ENCODE peak calls at places on chromosomes 2 and 18, in six cellular contexts. U, V, C, K, X and J are unnamed samples.

GRCh38 chr18:22683196-22683676 is 249.9 kb upstream of the RBBP8 start:
- DNase-seq in V (peak; percentile 43), U (peak; percentile 6), C (no peak), X (peak; percentile 68), K (peak; percentile 88), J (no peak)

GRCh38 chr2:215621389-215621788 is 185.5 kb upstream of the FN1 start:
- DNase-seq in V (no peak), X (no peak), K (no peak), C (no peak), U (no peak), J (no peak)

GRCh38 chr2:55168221-55169154 is 63.6 kb downstream of the CLHC1 start:
- DNase-seq in C (no peak), X (no peak), U (peak; percentile 54), K (peak; percentile 76), V (peak; percentile 76), J (no peak)

GRCh38 chr2:191746809-191747208 is 68.9 kb downstream of the NABP1 start:
- DNase-seq in V (no peak), U (no peak), K (no peak), X (no peak), C (no peak), J (no peak)

GRCh38 chr2:212815453-212815852 is 276.9 kb upstream of the ERBB4 start:
- DNase-seq in K (no peak), U (no peak), X (no peak), C (no peak), V (no peak), J (no peak)

GRCh38 chr18:22282311-22283235 is 113.2 kb downstream of the GATA6 start:
- DNase-seq in C (no peak), K (peak; percentile 99), V (peak; percentile 33), X (no peak), U (peak; percentile 83), J (no peak)

GRCh38 chr18:74819433-74820059 is 221.9 kb downstream of the ZNF407 start:
- DNase-seq in U (no peak), X (no peak), V (no peak), C (no peak), K (peak; percentile 16), J (no peak)

GRCh38 chr2:178074123-178075005 is 1.8 kb upstream of the PDE11A start:
- DNase-seq in U (no peak), V (peak; percentile 25), C (no peak), K (no peak), X (no peak), J (no peak)

GRCh38 chr2:186256540-186256939 is 229.5 kb upstream of the ZC3H15 start:
- DNase-seq in V (peak; percentile 13), X (no peak), K (peak; percentile 66), U (peak; percentile 44), C (no peak), J (no peak)
- TF ChIP-seq CTCF in V (peak; percentile 69), X (peak; percentile 45), K (peak; percentile 61), U (peak; percentile 62), C (peak; percentile 66), J (no peak)

DNA sequence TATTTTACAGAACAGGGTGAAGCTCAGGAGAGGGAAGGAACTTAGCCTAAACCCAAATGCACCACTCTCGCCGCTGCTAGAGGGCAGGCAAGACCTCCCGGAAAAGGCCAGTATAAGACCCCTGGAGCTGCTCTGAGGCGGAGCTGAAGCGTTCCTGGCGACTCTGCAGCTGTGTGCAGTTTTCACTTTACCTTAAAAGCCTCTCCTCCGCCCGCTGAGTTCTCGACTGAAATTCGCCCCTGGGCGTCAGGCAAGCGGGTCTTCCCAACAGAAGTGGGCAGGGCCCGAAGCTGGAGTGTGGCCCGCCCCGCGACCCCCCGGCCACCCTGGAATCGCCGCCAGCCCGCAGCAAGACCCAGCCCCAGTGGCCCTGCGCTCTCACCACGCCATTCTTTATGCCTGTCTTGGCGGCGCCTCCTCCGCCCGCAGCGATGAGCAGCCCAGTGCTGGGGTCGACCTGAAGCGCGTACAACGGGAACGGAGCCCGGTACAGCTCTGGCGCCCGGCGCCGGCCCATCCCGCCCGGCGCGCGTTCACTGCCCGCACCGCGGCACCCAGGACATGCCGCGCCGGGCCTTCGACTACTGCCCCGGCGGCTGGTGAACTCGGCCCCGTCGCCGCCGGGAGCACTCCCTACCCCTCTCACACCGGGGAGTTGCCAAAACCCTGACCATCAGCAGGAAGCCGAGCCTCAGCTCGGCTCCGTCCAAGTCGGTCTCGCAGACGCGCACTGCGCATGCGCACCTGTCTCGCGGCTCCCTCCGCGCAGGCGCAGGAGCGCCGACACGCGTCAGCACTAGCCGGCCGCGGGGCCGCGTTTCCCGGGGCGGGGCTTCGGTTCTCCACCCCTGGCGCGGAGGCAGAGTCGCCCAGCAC is at the start of gene PREB:
- DNase-seq in V (peak; percentile 92), K (peak; percentile 96), U (peak; percentile 100), C (peak; percentile 99), X (peak; percentile 100), J (peak; percentile 99)
- TF ChIP-seq CTCF in V (peak; percentile 46), K (peak; percentile 48), U (peak; percentile 50), C (peak; percentile 46), X (no peak), J (no peak)

DNA sequence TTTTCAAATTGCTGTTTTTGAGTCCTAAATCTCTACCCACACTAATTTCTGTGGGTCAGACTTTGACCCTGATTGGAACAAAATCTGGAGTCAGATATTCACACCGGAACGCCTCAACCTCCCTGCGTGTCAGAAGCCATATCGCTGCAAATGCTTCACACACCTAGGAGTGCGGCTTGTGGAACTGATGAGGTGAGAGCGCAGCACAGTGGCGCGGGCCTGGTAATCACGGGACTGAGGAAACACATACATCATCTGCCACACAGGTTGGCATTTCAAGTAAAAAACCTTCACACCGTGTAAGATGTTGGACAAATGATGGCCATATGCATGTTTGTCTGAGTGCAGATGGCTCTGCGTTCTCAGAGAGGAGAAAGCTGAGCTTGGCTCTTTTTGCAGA is 101.2 kb downstream of the MTX2 start:
- DNase-seq in U (no peak), C (no peak), X (no peak), K (no peak), V (no peak), J (no peak)
- TF ChIP-seq CTCF in U (no peak), C (no peak), X (no peak), K (no peak), V (no peak), J (no peak)

GRCh38 chr2:166609183-166609959 is 115.3 kb upstream of the SCN7A start:
- DNase-seq in X (no peak), U (no peak), K (no peak), C (no peak), V (no peak), J (no peak)
- TF ChIP-seq CTCF in X (no peak), U (no peak), K (no peak), C (no peak), V (no peak), J (no peak)

GRCh38 chr2:12097860-12098259 is 351.4 kb downstream of the LPIN1 start:
- DNase-seq in K (no peak), X (no peak), V (no peak), U (no peak), C (no peak), J (no peak)
- TF ChIP-seq CTCF in K (no peak), X (no peak), V (no peak), U (no peak), C (no peak), J (no peak)

DNA sequence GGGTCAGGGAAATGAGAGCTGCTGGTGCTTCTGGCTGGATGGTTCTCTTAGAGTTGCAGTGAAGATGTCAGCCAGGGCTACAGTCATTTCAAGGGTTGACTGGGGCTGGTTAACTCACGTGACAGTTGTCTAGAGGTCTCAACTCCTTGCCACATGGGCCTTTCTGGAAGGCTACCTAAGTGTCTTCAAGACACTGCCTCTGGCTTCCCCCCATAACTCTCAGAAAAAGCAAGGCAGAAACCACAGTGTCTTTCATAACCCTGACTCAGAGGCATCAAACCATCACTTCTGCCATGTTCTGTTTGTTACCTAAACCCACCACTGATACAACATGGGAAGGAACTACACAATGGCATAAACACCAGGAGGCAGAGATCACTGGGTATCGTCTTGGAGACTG is 828.9 kb downstream of the EPHA4 start:
- DNase-seq in U (no peak), K (no peak), X (no peak), C (no peak), V (no peak), J (no peak)
- TF ChIP-seq CTCF in U (no peak), K (no peak), X (no peak), C (no peak), V (no peak), J (no peak)